ENCODE peak calls at places on chromosome 18, in four cellular contexts. U is endothelial cell, T is BE2C, Y is ureter. L is an unnamed sample.

GRCh38 chr18:76255070-76255683 is 239.9 kb downstream of the ZNF516 start:
- DNase-seq in U (no peak), T (no peak), Y (no peak), L (peak)

GRCh38 chr18:45726603-45727002 is 2.6 kb downstream of the SLC14A1 start:
- DNase-seq in U (no peak), T (no peak), Y (no peak), L (no peak)

GRCh38 chr18:9743200-9744016 is 35.3 kb downstream of the RAB31 start:
- DNase-seq in Y (peak), U (no peak), T (peak), L (no peak)

GRCh38 chr18:34551824-34552223 is 158.3 kb upstream of the DTNA start:
- DNase-seq in U (no peak), T (no peak), Y (no peak), L (no peak)

GRCh38 chr18:47287911-47288635 is 36.6 kb upstream of the SKOR2 start:
- DNase-seq in U (no peak), T (no peak), Y (no peak), L (no peak)

GRCh38 chr18:48902856-48903601 is 47.7 kb downstream of the SMAD7 start:
- DNase-seq in T (no peak), Y (no peak), U (no peak), L (no peak)

GRCh38 chr18:48887294-48887904 is 63.4 kb downstream of the SMAD7 start:
- DNase-seq in U (no peak), T (no peak), Y (no peak), L (no peak)

GRCh38 chr18:55096261-55097026 is 137.2 kb upstream of the CCDC68 start:
- DNase-seq in T (peak), Y (no peak), U (peak), L (peak)

GRCh38 chr18:13611058-13611615 is 115.2 kb downstream of the FAM210A start:
- DNase-seq in T (no peak), U (peak), Y (peak), L (peak)

GRCh38 chr18:35397976-35398375 is 20.8 kb upstream of the ZNF396 start:
- DNase-seq in T (no peak), U (no peak), Y (no peak), L (no peak)

GRCh38 chr18:11323359-11323819 is 174.0 kb upstream of the PIEZO2 start:
- DNase-seq in T (peak), Y (no peak), U (no peak), L (no peak)

GRCh38 chr18:42544901-42545300 is 570.6 kb downstream of the RIT2 start:
- DNase-seq in Y (no peak), U (no peak), T (no peak), L (no peak)

GRCh38 chr18:30280861-30281470 is 761.6 kb downstream of the DSC3 start:
- DNase-seq in T (peak), Y (no peak), U (peak), L (peak)

GRCh38 chr18:76707534-76707933 is 114.8 kb upstream of the ZNF236 start:
- DNase-seq in Y (no peak), U (no peak), T (no peak), L (no peak)

GRCh38 chr18:69947361-69948106 is at the start of gene CD226:
- DNase-seq in Y (no peak), U (no peak), T (no peak), L (peak)

GRCh38 chr18:9488535-9488934 is 13.2 kb downstream of the RALBP1 start:
- DNase-seq in T (no peak), Y (no peak), U (no peak), L (no peak)

GRCh38 chr18:12768622-12769021 is 65.8 kb downstream of the PSMG2 start:
- DNase-seq in T (no peak), U (no peak), Y (no peak), L (no peak)

GRCh38 chr18:53567935-53568574 is 656.4 kb downstream of the MBD2 start:
- DNase-seq in T (peak), Y (no peak), U (peak), L (peak)

GRCh38 chr18:48947583-48947982 is 3.2 kb downstream of the SMAD7 start:
- DNase-seq in U (no peak), T (peak), Y (peak), L (peak)

GRCh38 chr18:79522451-79523220 is 126.9 kb downstream of the NFATC1 start:
- DNase-seq in T (no peak), U (peak), Y (peak), L (no peak)

GRCh38 chr18:711330-711692 is 1.1 kb downstream of the ENOSF1 start:
- DNase-seq in Y (no peak), U (no peak), T (no peak), L (no peak)

GRCh38 chr18:5600376-5601071 is 56.7 kb upstream of the EPB41L3 start:
- DNase-seq in Y (no peak), T (no peak), U (no peak), L (peak)

GRCh38 chr18:62437520-62438329 is 85.1 kb upstream of the ZCCHC2 start:
- DNase-seq in T (no peak), U (no peak), Y (no peak), L (no peak)